ENCODE peak calls at places on chromosomes 16 and 17, in four cellular contexts. B is adrenal gland, Z is thoracic aorta, S is ascending aorta. F is an unnamed sample. For H3K4me1, the result is how much of the 10 kb centered on the place peaks cover.

GRCh38 chr16:55297910-55298175 is 26.2 kb upstream of the IRX6 start:
- DNase-seq in B (no peak), Z (no peak), S (no peak), F (no peak)

GRCh38 chr17:8116779-8117178 is 1.5 kb downstream of the ALOXE3 start:
- DNase-seq in B (no peak), Z (no peak), S (no peak), F (no peak)

GRCh38 chr17:40901981-40902862 is 17.2 kb upstream of the KRT20 start:
- DNase-seq in B (no peak), Z (no peak), S (no peak), F (no peak)

GRCh38 chr17:58322581-58323419 is 5.8 kb downstream of the TSPOAP1 start:
- DNase-seq in B (no peak), Z (no peak), S (no peak), F (no peak)

GRCh38 chr17:5413682-5414081 is 5.8 kb downstream of the NUP88 start:
- DNase-seq in B (no peak), Z (no peak), S (no peak), F (no peak)

GRCh38 chr16:85422374-85423185 is 190.5 kb upstream of the GSE1 start:
- DNase-seq in B (no peak), Z (no peak), S (no peak), F (no peak)

GRCh38 chr16:14427371-14427948 is 202.6 kb downstream of the PARN start:
- DNase-seq in B (no peak), Z (no peak), S (no peak), F (no peak)

GRCh38 chr16:64950262-64950661 is 171.6 kb downstream of the CDH11 start:
- DNase-seq in B (no peak), Z (no peak), S (no peak), F (no peak)

GRCh38 chr16:89706446-89707260 is 5.1 kb upstream of the SPATA2L start:
- DNase-seq in B (no peak), Z (no peak), S (no peak), F (no peak)

GRCh38 chr17:73536700-73537680 is 107.3 kb downstream of the SDK2 start:
- DNase-seq in B (no peak), Z (no peak), S (no peak), F (peak)

GRCh38 chr17:33277436-33278100 is 15.5 kb downstream of the ASIC2 start:
- DNase-seq in B (peak), Z (no peak), S (no peak), F (no peak)

GRCh38 chr16:50235581-50235980 is 30.8 kb upstream of the ADCY7 start:
- DNase-seq in B (no peak), Z (no peak), S (no peak), F (no peak)

DNA sequence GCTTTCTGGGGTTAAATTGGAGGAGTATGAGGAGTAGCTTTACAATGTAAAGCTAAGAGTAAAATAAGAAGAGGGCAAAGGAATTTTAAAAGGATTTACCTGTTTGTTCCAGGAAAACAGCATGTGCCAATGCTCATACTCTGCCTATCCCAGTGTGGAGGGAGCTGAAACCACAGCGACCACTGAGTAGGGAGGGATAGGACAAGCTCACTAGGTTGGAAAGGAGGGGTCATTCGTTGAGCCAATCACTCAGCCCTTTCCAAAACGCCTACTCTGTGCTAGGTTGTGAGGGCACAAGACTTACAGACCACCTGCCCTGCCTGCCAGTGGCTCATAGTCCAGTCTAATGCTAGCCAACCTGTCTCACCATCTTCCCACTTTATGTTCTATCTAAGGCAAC is 1.1 kb upstream of the DNAJC7 start:
- DNase-seq in B (no peak), Z (no peak), S (no peak), F (no peak)
- H3K27ac ChIP-seq in B (peak), Z (peak), S (peak), F (peak)

GRCh38 chr16:46850619-46851555 is 19.9 kb upstream of the C16orf87 start:
- DNase-seq in B (no peak), Z (no peak), S (no peak), F (no peak)

GRCh38 chr16:46854846-46855245 is 23.9 kb upstream of the C16orf87 start:
- DNase-seq in B (no peak), Z (no peak), S (no peak), F (no peak)

GRCh38 chr16:46853713-46854443 is 22.9 kb upstream of the C16orf87 start:
- DNase-seq in B (peak), Z (no peak), S (peak), F (peak)

GRCh38 chr16:46848768-46849764 is 18.1 kb upstream of the C16orf87 start:
- DNase-seq in B (no peak), Z (no peak), S (no peak), F (no peak)

DNA sequence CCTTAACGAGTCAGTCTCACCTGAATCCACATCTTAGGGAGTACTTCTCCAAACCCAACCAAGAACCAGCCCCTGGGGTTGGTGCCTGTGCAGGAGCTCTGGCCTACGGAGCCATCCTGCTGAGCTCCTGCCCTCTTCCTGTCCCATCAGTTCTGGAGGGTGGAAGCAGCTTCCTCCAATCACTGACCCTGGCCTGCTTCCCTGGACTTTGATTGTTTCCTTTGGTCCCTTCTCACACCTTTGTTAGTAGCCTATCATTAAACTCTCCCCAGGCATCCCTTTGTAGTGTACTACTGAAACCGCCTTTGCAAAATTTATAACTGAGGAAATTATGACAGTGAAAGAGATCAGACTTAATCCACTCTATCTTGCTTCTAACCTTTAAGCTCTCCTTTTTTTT is 21.1 kb upstream of the C16orf87 start:
- DNase-seq in B (no peak), Z (no peak), S (no peak), F (no peak)
- H3K4me1 ChIP-seq in B (under half), Z (under half), S (under half), F (under half)

DNA sequence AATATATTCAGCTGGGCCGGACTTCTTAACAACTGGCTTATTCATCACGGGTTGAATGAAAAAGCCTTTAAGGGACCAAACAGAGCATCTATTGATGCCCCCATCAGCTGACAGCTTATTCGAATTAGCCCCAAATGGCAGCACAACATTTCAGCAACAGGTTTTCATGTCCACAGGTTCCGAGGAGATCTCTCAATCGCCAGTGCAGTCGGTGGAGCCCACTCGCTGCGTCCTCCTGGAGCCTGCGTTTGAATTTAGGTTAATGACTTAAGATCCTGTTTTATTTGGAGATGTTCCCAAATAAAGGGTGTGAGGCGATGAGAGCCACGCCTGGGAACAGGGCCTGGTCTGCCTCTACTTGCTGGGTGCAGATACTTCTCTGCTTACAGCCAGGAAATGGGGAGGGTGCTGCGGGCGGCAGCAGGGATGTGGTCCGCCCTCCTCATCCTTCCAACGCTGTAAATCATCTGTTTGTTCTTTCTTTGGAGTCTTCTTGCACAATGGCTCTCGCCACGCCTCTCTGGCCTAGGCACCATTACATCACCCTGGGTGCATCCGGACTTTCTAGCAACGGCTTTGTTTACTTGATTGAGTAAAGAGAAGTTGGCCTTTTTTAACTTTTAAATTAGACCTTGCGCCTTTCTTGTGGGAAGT is 22.6 kb downstream of the NDE1 start:
- DNase-seq in B (peak), Z (peak), S (peak), F (peak)
- H3K27ac ChIP-seq in B (peak), Z (peak), S (peak), F (peak)

GRCh38 chr16:30456302-30456701 is 10.6 kb upstream of the SEPHS2 start:
- DNase-seq in B (no peak), Z (no peak), S (no peak), F (no peak)

GRCh38 chr16:30457743-30458560 is 12.3 kb upstream of the SEPHS2 start:
- DNase-seq in B (no peak), Z (no peak), S (no peak), F (no peak)

GRCh38 chr16:30457256-30457655 is 11.6 kb upstream of the SEPHS2 start:
- DNase-seq in B (no peak), Z (no peak), S (no peak), F (peak)

GRCh38 chr16:30458561-30459394 is 13.1 kb upstream of the SEPHS2 start:
- DNase-seq in B (no peak), Z (no peak), S (no peak), F (peak)

DNA sequence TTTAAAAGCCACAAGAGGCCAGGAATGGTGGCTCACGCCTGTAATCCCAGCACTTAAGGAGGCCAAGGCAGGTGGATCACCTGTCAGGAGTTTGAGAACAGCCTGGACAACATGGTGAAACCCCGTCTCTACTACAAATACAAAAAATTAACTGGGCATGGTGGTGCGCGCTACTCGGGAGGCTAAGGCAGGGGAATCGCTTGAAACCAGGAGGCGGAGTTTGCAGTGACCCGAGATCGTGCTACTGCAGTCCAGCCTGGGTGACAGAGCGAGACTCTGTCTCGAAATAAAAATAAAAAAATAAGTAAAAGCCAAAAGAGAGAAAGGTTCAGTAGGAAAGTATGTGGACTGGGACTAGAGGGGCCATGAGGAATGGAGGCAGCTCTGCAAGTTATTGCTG is 13.1 kb upstream of the ITGAL start:
- DNase-seq in B (no peak), Z (no peak), S (no peak), F (no peak)
- H3K4me1 ChIP-seq in B (under half), Z (under half), S (under half), F (under half)

GRCh38 chr16:71674229-71674628 is 48.2 kb downstream of the MARVELD3 start:
- DNase-seq in B (no peak), Z (no peak), S (no peak), F (no peak)

GRCh38 chr16:71672125-71672524 is 46.1 kb downstream of the MARVELD3 start:
- DNase-seq in B (no peak), Z (no peak), S (no peak), F (no peak)

GRCh38 chr16:71675380-71675779 is 49.1 kb downstream of the PHLPP2 start:
- DNase-seq in B (no peak), Z (no peak), S (no peak), F (no peak)

GRCh38 chr16:71673190-71673956 is 47.4 kb downstream of the MARVELD3 start:
- DNase-seq in B (no peak), Z (no peak), S (no peak), F (no peak)

DNA sequence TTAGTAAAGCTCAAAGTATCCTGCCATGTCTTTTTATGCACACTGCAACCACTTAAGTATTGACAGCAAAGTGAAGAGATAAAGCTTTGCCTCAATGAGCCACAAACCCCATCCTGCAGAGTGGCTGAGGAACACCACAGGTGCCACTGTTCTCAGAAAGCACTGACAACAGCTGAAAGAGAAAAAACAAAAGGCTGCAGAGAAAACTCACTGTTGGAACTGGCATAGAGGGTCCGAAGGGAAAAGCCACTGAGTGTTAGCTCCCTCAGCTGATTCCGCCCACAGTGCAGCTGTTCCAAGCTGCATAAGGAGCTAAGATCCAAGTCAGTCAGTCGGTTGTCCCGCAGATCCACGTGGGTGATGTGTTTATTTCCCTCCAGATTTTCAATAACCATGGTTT is 48.3 kb downstream of the PHLPP2 start:
- DNase-seq in B (no peak), Z (no peak), S (no peak), F (no peak)
- H3K27ac ChIP-seq in B (no peak), Z (no peak), S (no peak), F (no peak)

GRCh38 chr16:57640612-57641011 is 12.2 kb downstream of the ADGRG1 start:
- DNase-seq in B (peak), Z (no peak), S (no peak), F (no peak)
- H3K4me1 ChIP-seq in B (under half), Z (under half), S (under half), F (under half)

DNA sequence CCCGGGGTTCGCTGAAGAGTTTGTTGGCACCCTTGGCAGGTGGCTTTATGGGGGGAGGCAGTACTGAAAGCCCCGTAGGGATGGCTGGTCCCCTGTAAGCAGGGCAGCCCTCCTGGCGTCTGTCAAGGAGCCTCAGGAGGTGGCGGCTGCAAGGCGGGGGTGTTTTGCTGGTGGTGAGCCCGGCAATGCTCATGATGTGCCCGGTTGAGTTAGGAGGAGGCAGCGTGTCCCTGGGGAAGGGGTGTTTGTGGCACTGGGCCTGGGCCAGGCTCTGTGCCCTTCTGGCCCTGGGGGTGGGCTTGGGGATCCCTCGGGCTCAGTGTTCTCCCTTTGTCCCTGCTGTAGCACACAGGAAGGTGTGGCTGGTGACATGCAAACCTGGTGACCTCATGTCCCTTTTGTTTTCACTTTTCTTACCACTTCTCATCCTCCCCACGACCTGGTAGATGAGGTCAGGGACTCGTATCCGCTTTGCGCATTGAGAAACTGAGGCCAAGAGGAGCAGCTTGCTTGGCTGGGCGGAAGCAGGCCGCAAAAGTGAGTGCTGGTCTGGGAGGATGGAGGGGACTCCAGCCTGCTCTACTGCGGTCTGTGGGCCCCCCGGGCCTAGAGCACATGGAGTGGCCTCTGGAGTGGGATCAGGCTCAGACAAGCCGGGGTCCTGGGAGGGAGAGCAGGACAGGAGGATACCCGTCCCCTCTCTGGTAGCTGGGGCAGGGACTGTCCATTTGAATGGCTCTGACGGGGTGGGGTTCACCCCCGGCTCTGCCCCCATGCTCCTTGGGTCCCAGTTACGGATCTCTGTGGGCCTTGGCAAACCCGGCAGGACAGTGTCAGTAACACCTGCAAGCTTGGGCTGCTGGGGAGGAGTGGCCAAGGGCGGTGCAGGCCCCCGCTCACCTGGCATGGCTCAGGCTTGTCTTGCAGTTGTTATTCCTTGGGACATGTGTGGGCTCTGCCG is 2.2 kb downstream of the SNN start:
- DNase-seq in B (peak), Z (no peak), S (no peak), F (no peak)
- H3K27ac ChIP-seq in B (peak), Z (peak), S (peak), F (peak)

GRCh38 chr17:79034931-79035485 is 11.0 kb downstream of the C1QTNF1 start:
- DNase-seq in B (no peak), Z (no peak), S (peak), F (no peak)
- H3K4me1 ChIP-seq in B (under half), Z (under half), S (under half), F (under half)

F was measured in heart left ventricle.